ENCODE peak calls at places on chromosomes 3 and 15, in four cellular contexts. One of them, this sample, is unnamed.
A peak's percentile ranks its signal among the peaks of the same experiment; 100 is the strongest.

GRCh38 chr3:179279837-179280236 is 28.9 kb upstream of the KCNMB3 start:
- DNase-seq in stomach: no peak
- DNase-seq in CD4-positive, alpha-beta memory T cell: no peak
- DNase-seq in sigmoid colon: no peak
- DNase-seq in this sample: no peak

GRCh38 chr3:112646623-112647022 is 5.7 kb upstream of the CCDC80 start:
- DNase-seq in stomach: no peak
- DNase-seq in CD4-positive, alpha-beta memory T cell: no peak
- DNase-seq in sigmoid colon: no peak
- DNase-seq in this sample: no peak

GRCh38 chr15:89591834-89592233 is 16.6 kb downstream of the TICRR start:
- DNase-seq in stomach: no peak
- DNase-seq in CD4-positive, alpha-beta memory T cell: no peak
- DNase-seq in sigmoid colon: no peak
- DNase-seq in this sample: no peak

GRCh38 chr3:193148678-193149473 is 92.1 kb upstream of the PLAAT1 start:
- DNase-seq in stomach: no peak
- DNase-seq in CD4-positive, alpha-beta memory T cell: no peak
- DNase-seq in sigmoid colon: no peak
- DNase-seq in this sample: no peak

GRCh38 chr3:94360982-94361381 is 298.1 kb downstream of the NSUN3 start:
- DNase-seq in stomach: peak; percentile 71
- DNase-seq in CD4-positive, alpha-beta memory T cell: no peak
- DNase-seq in sigmoid colon: peak; percentile 87
- DNase-seq in this sample: no peak

GRCh38 chr15:37246856-37247255 is 146.5 kb upstream of the MEIS2 start:
- DNase-seq in stomach: no peak
- DNase-seq in CD4-positive, alpha-beta memory T cell: no peak
- DNase-seq in sigmoid colon: no peak
- DNase-seq in this sample: no peak

GRCh38 chr15:75363786-75364185 is 4.6 kb downstream of the MAN2C1 start:
- DNase-seq in stomach: no peak
- DNase-seq in CD4-positive, alpha-beta memory T cell: no peak
- DNase-seq in sigmoid colon: no peak
- DNase-seq in this sample: no peak

GRCh38 chr3:48190911-48191310 is 2.7 kb upstream of the CDC25A start:
- DNase-seq in stomach: no peak
- DNase-seq in CD4-positive, alpha-beta memory T cell: no peak
- DNase-seq in sigmoid colon: no peak
- DNase-seq in this sample: no peak

GRCh38 chr15:67164401-67164791 is 90.1 kb downstream of the AAGAB start:
- DNase-seq in stomach: no peak
- DNase-seq in CD4-positive, alpha-beta memory T cell: no peak
- DNase-seq in sigmoid colon: no peak
- DNase-seq in this sample: no peak

GRCh38 chr15:48978638-48979037 is 14.9 kb upstream of the SHC4 start:
- DNase-seq in stomach: no peak
- DNase-seq in CD4-positive, alpha-beta memory T cell: no peak
- DNase-seq in sigmoid colon: no peak
- DNase-seq in this sample: no peak

GRCh38 chr3:33312361-33312760 is 35.1 kb downstream of the FBXL2 start:
- DNase-seq in stomach: no peak
- DNase-seq in CD4-positive, alpha-beta memory T cell: no peak
- DNase-seq in sigmoid colon: no peak
- DNase-seq in this sample: no peak

GRCh38 chr3:156443079-156443478 is 111.8 kb downstream of the SSR3 start:
- DNase-seq in stomach: no peak
- DNase-seq in CD4-positive, alpha-beta memory T cell: no peak
- DNase-seq in sigmoid colon: no peak
- DNase-seq in this sample: no peak

GRCh38 chr15:90227336-90227735 is 6.4 kb downstream of the CIB1 start:
- DNase-seq in stomach: no peak
- DNase-seq in CD4-positive, alpha-beta memory T cell: no peak
- DNase-seq in sigmoid colon: no peak
- DNase-seq in this sample: no peak

GRCh38 chr15:99594916-99595315 is 29.1 kb downstream of the MEF2A start:
- DNase-seq in stomach: no peak
- DNase-seq in CD4-positive, alpha-beta memory T cell: no peak
- DNase-seq in sigmoid colon: no peak
- DNase-seq in this sample: no peak

GRCh38 chr15:59550961-59551360 is 60.6 kb upstream of the GCNT3 start:
- DNase-seq in stomach: no peak
- DNase-seq in CD4-positive, alpha-beta memory T cell: no peak
- DNase-seq in sigmoid colon: no peak
- DNase-seq in this sample: no peak

GRCh38 chr3:88189361-88189810 is 39.6 kb downstream of the C3orf38 start:
- DNase-seq in stomach: no peak
- DNase-seq in CD4-positive, alpha-beta memory T cell: no peak
- DNase-seq in sigmoid colon: no peak
- DNase-seq in this sample: no peak

GRCh38 chr3:177601120-177601519 is 403.8 kb upstream of the TBL1XR1 start:
- DNase-seq in stomach: no peak
- DNase-seq in CD4-positive, alpha-beta memory T cell: no peak
- DNase-seq in sigmoid colon: no peak
- DNase-seq in this sample: no peak

GRCh38 chr15:100502651-100503050 is 26.1 kb downstream of the CERS3 start:
- DNase-seq in stomach: no peak
- DNase-seq in CD4-positive, alpha-beta memory T cell: no peak
- DNase-seq in sigmoid colon: no peak
- DNase-seq in this sample: no peak

GRCh38 chr15:63573533-63573932 is 23.7 kb upstream of the FBXL22 start:
- DNase-seq in stomach: no peak
- DNase-seq in CD4-positive, alpha-beta memory T cell: no peak
- DNase-seq in sigmoid colon: no peak
- DNase-seq in this sample: no peak

GRCh38 chr3:65019412-65020093 is 331.8 kb upstream of the ADAMTS9 start:
- DNase-seq in stomach: no peak
- DNase-seq in CD4-positive, alpha-beta memory T cell: no peak
- DNase-seq in sigmoid colon: no peak
- DNase-seq in this sample: no peak

GRCh38 chr15:96125681-96126080 is 204.8 kb upstream of the NR2F2 start:
- DNase-seq in stomach: no peak
- DNase-seq in CD4-positive, alpha-beta memory T cell: no peak
- DNase-seq in sigmoid colon: no peak
- DNase-seq in this sample: no peak

GRCh38 chr15:68729789-68730201 is 90.9 kb downstream of the ANP32A start:
- DNase-seq in stomach: no peak
- DNase-seq in CD4-positive, alpha-beta memory T cell: no peak
- DNase-seq in sigmoid colon: peak; percentile 69
- DNase-seq in this sample: no peak

GRCh38 chr3:63955830-63956545 is 43.8 kb upstream of the SCAANT1 start:
- DNase-seq in stomach: no peak
- DNase-seq in CD4-positive, alpha-beta memory T cell: no peak
- DNase-seq in sigmoid colon: no peak
- DNase-seq in this sample: no peak

GRCh38 chr3:51948016-51948580 is 5.9 kb downstream of the PARP3 start:
- DNase-seq in stomach: no peak
- DNase-seq in CD4-positive, alpha-beta memory T cell: no peak
- DNase-seq in sigmoid colon: no peak
- DNase-seq in this sample: no peak

GRCh38 chr15:63054281-63054683 is 11.7 kb downstream of the TPM1 start:
- DNase-seq in stomach: no peak
- DNase-seq in CD4-positive, alpha-beta memory T cell: no peak
- DNase-seq in sigmoid colon: no peak
- DNase-seq in this sample: no peak

GRCh38 chr3:39506863-39507262 is 39.4 kb downstream of the MOBP start:
- DNase-seq in stomach: no peak
- DNase-seq in CD4-positive, alpha-beta memory T cell: no peak
- DNase-seq in sigmoid colon: no peak
- DNase-seq in this sample: no peak

GRCh38 chr15:82625136-82625535 is 22.0 kb downstream of the CPEB1 start:
- DNase-seq in stomach: no peak
- DNase-seq in CD4-positive, alpha-beta memory T cell: no peak
- DNase-seq in sigmoid colon: no peak
- DNase-seq in this sample: no peak

GRCh38 chr15:101068523-101068960 is 149.4 kb downstream of the LRRK1 start:
- DNase-seq in stomach: no peak
- DNase-seq in CD4-positive, alpha-beta memory T cell: no peak
- DNase-seq in sigmoid colon: no peak
- DNase-seq in this sample: no peak

GRCh38 chr15:47184405-47185221 is 532.7 kb upstream of the SEMA6D start:
- DNase-seq in stomach: no peak
- DNase-seq in CD4-positive, alpha-beta memory T cell: no peak
- DNase-seq in sigmoid colon: peak; percentile 61
- DNase-seq in this sample: no peak

GRCh38 chr3:57959407-57960173 is 48.6 kb upstream of the FLNB start:
- DNase-seq in stomach: no peak
- DNase-seq in CD4-positive, alpha-beta memory T cell: no peak
- DNase-seq in sigmoid colon: no peak
- DNase-seq in this sample: no peak

GRCh38 chr3:72891053-72891855 is 3.4 kb downstream of the GXYLT2 start:
- DNase-seq in stomach: no peak
- DNase-seq in CD4-positive, alpha-beta memory T cell: no peak
- DNase-seq in sigmoid colon: peak; percentile 81
- DNase-seq in this sample: no peak

GRCh38 chr3:148211725-148212124 is 486.0 kb upstream of the AGTR1 start:
- DNase-seq in stomach: no peak
- DNase-seq in CD4-positive, alpha-beta memory T cell: no peak
- DNase-seq in sigmoid colon: no peak
- DNase-seq in this sample: no peak

GRCh38 chr3:153277029-153277428 is 115.0 kb downstream of the RAP2B start:
- DNase-seq in stomach: no peak
- DNase-seq in CD4-positive, alpha-beta memory T cell: no peak
- DNase-seq in sigmoid colon: no peak
- DNase-seq in this sample: no peak

GRCh38 chr3:107271787-107272387 is 105.4 kb upstream of the CCDC54 start:
- DNase-seq in stomach: no peak
- DNase-seq in CD4-positive, alpha-beta memory T cell: peak; percentile 27
- DNase-seq in sigmoid colon: no peak
- DNase-seq in this sample: no peak

DNA sequence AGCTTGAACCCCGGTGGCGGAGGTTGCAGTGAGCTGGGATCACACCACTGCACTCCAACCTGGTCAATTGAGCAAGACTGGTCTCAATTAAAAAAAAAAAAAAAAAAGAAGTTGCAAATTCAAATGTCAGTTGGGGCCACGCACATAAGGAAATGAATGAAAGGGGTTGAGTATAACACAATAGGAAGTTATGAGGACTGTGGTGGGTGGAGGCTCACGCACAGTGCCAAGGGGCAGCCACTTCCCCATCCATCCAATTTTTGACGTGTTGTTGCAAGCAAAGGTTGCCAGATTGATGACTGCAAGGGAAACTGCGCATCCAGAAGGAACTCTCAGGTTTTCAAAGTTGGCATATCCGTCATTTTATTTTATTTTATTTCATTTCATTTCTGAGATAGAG is 532.2 kb downstream of the NTRK3 start:
- DNase-seq in stomach: no peak
- DNase-seq in CD4-positive, alpha-beta memory T cell: no peak
- DNase-seq in sigmoid colon: peak; percentile 68
- DNase-seq in this sample: no peak
- H3K9me3 ChIP-seq in stomach: no peaks in the 10 kb centered on the region
- H3K9me3 ChIP-seq in CD4-positive, alpha-beta memory T cell: no peaks in the 10 kb centered on the region
- H3K9me3 ChIP-seq in sigmoid colon: no peaks in the 10 kb centered on the region
- H3K9me3 ChIP-seq in this sample: no peaks in the 10 kb centered on the region

DNA sequence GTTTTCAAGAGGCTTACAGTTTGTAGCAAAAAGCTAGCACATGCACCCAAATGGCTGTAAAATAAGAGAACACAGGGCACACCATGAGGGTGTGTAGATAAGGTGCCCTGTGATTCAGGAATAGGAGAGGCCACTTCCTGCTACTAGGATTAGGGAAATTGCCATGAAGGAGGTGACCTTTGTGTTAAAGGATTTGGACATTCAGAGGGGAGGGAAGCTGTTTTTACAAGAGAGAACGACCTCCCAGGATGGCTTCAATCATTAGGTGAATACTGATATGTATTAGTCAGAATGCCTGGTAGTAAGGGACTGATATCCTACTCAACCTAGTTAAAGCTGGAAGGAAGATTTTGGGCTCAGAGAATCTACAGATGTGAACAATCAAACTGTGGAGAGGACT is 35.7 kb upstream of the ABHD17C start:
- DNase-seq in stomach: no peak
- DNase-seq in CD4-positive, alpha-beta memory T cell: no peak
- DNase-seq in sigmoid colon: no peak
- DNase-seq in this sample: no peak
- H3K9me3 ChIP-seq in stomach: no peaks in the 10 kb centered on the region
- H3K9me3 ChIP-seq in CD4-positive, alpha-beta memory T cell: no peaks in the 10 kb centered on the region
- H3K9me3 ChIP-seq in sigmoid colon: no peaks in the 10 kb centered on the region
- H3K9me3 ChIP-seq in this sample: no peaks in the 10 kb centered on the region

DNA sequence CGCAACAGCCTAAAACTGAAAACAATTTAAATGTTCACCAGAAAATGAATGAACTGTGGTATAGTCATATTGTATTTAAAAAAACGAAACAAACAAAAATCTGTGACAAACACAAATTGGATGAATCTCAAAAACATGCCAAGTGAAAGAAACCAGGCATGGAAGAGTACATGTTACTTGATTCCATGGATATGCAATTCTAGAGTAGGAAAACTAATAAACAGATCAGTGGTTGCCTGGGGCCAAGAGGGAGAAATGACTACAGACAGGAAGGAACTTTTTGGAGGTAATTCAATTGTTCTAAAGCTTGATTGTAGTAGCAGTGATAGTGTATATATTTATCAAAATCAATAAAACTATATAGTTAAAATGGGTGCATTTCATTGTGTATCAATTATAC is 16.8 kb downstream of the UBE3A start:
- DNase-seq in stomach: no peak
- DNase-seq in CD4-positive, alpha-beta memory T cell: no peak
- DNase-seq in sigmoid colon: no peak
- DNase-seq in this sample: no peak
- H3K9me3 ChIP-seq in stomach: no peaks in the 10 kb centered on the region
- H3K9me3 ChIP-seq in CD4-positive, alpha-beta memory T cell: no peaks in the 10 kb centered on the region
- H3K9me3 ChIP-seq in sigmoid colon: no peaks in the 10 kb centered on the region
- H3K9me3 ChIP-seq in this sample: no peaks in the 10 kb centered on the region

GRCh38 chr15:56126409-56126808 is 117.3 kb downstream of the RFX7 start:
- DNase-seq in stomach: no peak
- DNase-seq in CD4-positive, alpha-beta memory T cell: no peak
- DNase-seq in sigmoid colon: no peak
- DNase-seq in this sample: no peak

GRCh38 chr15:56124391-56124790 is 119.3 kb downstream of the RFX7 start:
- DNase-seq in stomach: no peak
- DNase-seq in CD4-positive, alpha-beta memory T cell: no peak
- DNase-seq in sigmoid colon: no peak
- DNase-seq in this sample: no peak

GRCh38 chr15:56128081-56128480 is 115.6 kb downstream of the RFX7 start:
- DNase-seq in stomach: no peak
- DNase-seq in CD4-positive, alpha-beta memory T cell: no peak
- DNase-seq in sigmoid colon: no peak
- DNase-seq in this sample: no peak
- H3K9me3 ChIP-seq in stomach: peaks cover 3% of the 10 kb centered on the region
- H3K9me3 ChIP-seq in CD4-positive, alpha-beta memory T cell: peaks cover 9% of the 10 kb centered on the region
- H3K9me3 ChIP-seq in sigmoid colon: peaks cover 3% of the 10 kb centered on the region
- H3K9me3 ChIP-seq in this sample: peaks cover 3% of the 10 kb centered on the region

GRCh38 chr3:35385271-35385670 is 254.1 kb upstream of the ARPP21 start:
- DNase-seq in stomach: no peak
- DNase-seq in CD4-positive, alpha-beta memory T cell: no peak
- DNase-seq in sigmoid colon: no peak
- DNase-seq in this sample: no peak
- H3K9me3 ChIP-seq in stomach: no peaks in the 10 kb centered on the region
- H3K9me3 ChIP-seq in CD4-positive, alpha-beta memory T cell: no peaks in the 10 kb centered on the region
- H3K9me3 ChIP-seq in sigmoid colon: no peaks in the 10 kb centered on the region
- H3K9me3 ChIP-seq in this sample: no peaks in the 10 kb centered on the region

DNA sequence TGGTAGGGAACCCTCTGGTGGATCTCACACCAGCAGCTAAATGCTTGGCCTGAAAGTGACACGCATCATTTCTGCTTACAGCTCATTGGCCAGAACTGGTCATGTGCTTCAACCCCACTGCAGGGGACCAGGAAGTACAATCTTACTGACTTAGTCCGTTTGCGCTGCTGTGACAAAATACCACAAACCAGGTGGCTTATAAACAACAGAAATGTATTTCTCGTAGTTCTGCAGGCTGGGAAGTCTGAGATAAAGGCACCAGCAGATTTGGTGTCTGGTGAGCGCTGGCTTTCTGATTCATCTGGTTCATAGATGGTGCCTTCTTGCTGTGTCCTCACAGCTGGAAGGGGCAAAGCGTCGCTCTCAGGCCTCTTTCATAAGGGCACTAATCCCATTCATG is 77.4 kb upstream of the SELENOK start:
- DNase-seq in stomach: no peak
- DNase-seq in CD4-positive, alpha-beta memory T cell: no peak
- DNase-seq in sigmoid colon: no peak
- DNase-seq in this sample: no peak
- H3K9me3 ChIP-seq in stomach: no peaks in the 10 kb centered on the region
- H3K9me3 ChIP-seq in CD4-positive, alpha-beta memory T cell: peaks cover 11% of the 10 kb centered on the region
- H3K9me3 ChIP-seq in sigmoid colon: peaks cover 11% of the 10 kb centered on the region
- H3K9me3 ChIP-seq in this sample: peaks cover 3% of the 10 kb centered on the region

This sample was measured in T-helper 17 cell.